ENCODE peak calls at places on chromosomes 12 and 14, in four cellular contexts. I is GM12878, P is HepG2, N is K562. T is an unnamed sample.

GRCh38 chr12:23555808-23556207 is 393.7 kb downstream of the SOX5 start:
- DNase-seq in I (no peak), P (no peak), N (peak), T (no peak)

GRCh38 chr12:9651265-9651729 is 18.2 kb upstream of the CLEC2D start:
- DNase-seq in I (no peak), P (no peak), N (peak), T (no peak)

GRCh38 chr14:100303179-100303578 is 3.1 kb downstream of the SLC25A29 start:
- DNase-seq in I (no peak), P (no peak), N (peak), T (no peak)

GRCh38 chr12:27974735-27975221 is 2.2 kb upstream of the PTHLH start:
- DNase-seq in I (no peak), P (no peak), N (no peak), T (no peak)

GRCh38 chr14:38762845-38763244 is 340.2 kb downstream of the SEC23A start:
- DNase-seq in I (no peak), P (no peak), N (no peak), T (peak)

GRCh38 chr12:113119980-113120669 is 15.4 kb downstream of the RASAL1 start:
- DNase-seq in I (no peak), P (no peak), N (no peak), T (no peak)

GRCh38 chr12:132151766-132152410 is 7.6 kb downstream of the NOC4L start:
- DNase-seq in I (no peak), P (no peak), N (no peak), T (no peak)

GRCh38 chr12:105040476-105040875 is 43.8 kb downstream of the ALDH1L2 start:
- DNase-seq in I (no peak), P (peak), N (no peak), T (no peak)

GRCh38 chr12:115337693-115338543 is 653.9 kb upstream of the TBX3 start:
- DNase-seq in I (no peak), P (peak), N (peak), T (peak)

GRCh38 chr12:93146278-93146939 is 217.3 kb upstream of the EEA1 start:
- DNase-seq in I (no peak), P (no peak), N (peak), T (peak)

GRCh38 chr12:34401659-34402227 is 379.4 kb downstream of the ALG10 start:
- DNase-seq in I (no peak), P (no peak), N (no peak), T (no peak)

GRCh38 chr14:63564318-63564717 is 21.1 kb upstream of the PPP2R5E start:
- DNase-seq in I (no peak), P (no peak), N (no peak), T (no peak)

GRCh38 chr12:48973531-48973930 is 2.0 kb upstream of the WNT10B start:
- DNase-seq in I (no peak), P (peak), N (no peak), T (no peak)

GRCh38 chr12:121793501-121793835 is at the start of gene RHOF:
- DNase-seq in I (no peak), P (no peak), N (no peak), T (no peak)

GRCh38 chr14:103356151-103356766 is 22.2 kb downstream of the EIF5 start:
- DNase-seq in I (no peak), P (no peak), N (peak), T (no peak)

GRCh38 chr14:60106341-60106740 is 14.6 kb downstream of the PCNX4 start:
- DNase-seq in I (no peak), P (no peak), N (no peak), T (no peak)

GRCh38 chr14:104293851-104294627 is 155.7 kb downstream of the KIF26A start:
- DNase-seq in I (no peak), P (no peak), N (no peak), T (no peak)

GRCh38 chr14:93029417-93029816 is 86.3 kb downstream of the ITPK1 start:
- DNase-seq in I (no peak), P (no peak), N (no peak), T (no peak)

GRCh38 chr14:36208690-36209278 is 32.3 kb upstream of the PTCSC3 start:
- DNase-seq in I (no peak), P (peak), N (no peak), T (no peak)

GRCh38 chr12:21697829-21698630 is 40.4 kb upstream of the LDHB start:
- DNase-seq in I (no peak), P (peak), N (peak), T (peak)

GRCh38 chr12:1473418-1473817 is 121.0 kb downstream of the FBXL14 start:
- DNase-seq in I (no peak), P (no peak), N (no peak), T (peak)
- TF ChIP-seq MYC in I (no peak), P (no peak), N (no peak), T (no peak)

GRCh38 chr14:102217987-102218421 is 78.3 kb downstream of the WDR20 start:
- DNase-seq in I (no peak), P (no peak), N (no peak), T (no peak)
- H2AFZ ChIP-seq in I (no peak), P (no peak), N (no peak), T (no peak)

GRCh38 chr12:87200289-87200979 is 828.8 kb downstream of the C12orf50 start:
- DNase-seq in I (no peak), P (no peak), N (no peak), T (no peak)

GRCh38 chr12:87201598-87201997 is 827.6 kb downstream of the C12orf50 start:
- DNase-seq in I (no peak), P (no peak), N (no peak), T (no peak)

GRCh38 chr12:87202189-87202588 is 827.0 kb downstream of the C12orf50 start:
- DNase-seq in I (no peak), P (no peak), N (no peak), T (no peak)

DNA sequence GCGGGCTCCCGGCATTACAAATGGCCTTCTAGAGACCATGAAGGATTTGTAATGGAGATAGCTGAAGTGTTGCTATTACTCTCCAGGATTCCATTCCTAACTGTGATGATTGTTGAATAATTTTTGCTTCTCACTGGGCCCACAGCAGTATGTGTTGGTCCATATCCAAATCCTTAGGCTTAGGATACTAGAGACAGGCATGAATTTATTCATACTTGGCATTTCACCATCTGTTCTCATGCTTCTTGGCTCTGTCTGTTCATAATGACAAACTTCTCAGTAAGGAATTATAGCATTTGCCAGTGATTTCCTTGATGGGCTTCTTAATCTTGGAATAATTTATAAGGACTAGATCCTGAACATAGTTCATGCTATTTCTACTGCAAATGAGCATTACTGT is 832.9 kb downstream of the C12orf50 start:
- DNase-seq in I (no peak), P (no peak), N (no peak), T (no peak)
- TF ChIP-seq MYC in I (no peak), P (no peak), N (no peak), T (no peak)

DNA sequence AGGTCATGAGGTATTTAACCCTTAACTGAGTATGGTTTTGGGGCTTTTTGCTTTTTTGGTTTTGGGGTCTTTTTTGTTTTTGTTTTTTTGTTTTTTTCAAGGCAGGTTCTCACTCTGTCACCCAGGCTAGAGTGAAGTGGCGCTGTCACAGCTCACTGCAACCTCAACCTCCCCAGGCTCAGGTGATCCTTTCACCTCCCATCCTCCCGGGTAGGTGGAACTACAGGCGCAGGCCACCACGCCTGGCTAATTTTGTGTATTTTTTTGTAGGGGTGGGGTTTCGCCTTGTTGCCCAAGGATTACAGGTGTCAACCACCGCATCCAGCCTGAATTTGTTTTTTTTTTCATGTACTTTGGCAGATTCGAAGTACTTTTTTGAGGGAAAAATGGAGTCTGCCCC is 19.9 kb downstream of the RAP1B start:
- DNase-seq in I (no peak), P (no peak), N (no peak), T (no peak)
- H2AFZ ChIP-seq in I (no peak), P (no peak), N (no peak), T (no peak)

GRCh38 chr12:47737936-47738335 is 12.6 kb upstream of the ENDOU start:
- DNase-seq in I (no peak), P (no peak), N (no peak), T (no peak)
- TF ChIP-seq MYC in I (no peak), P (no peak), N (no peak), T (no peak)